ENCODE peak calls at places on chromosomes 12 and 14, in eight cellular contexts. One of them, this sample, is unnamed. For H3K4me1, the result is how much of the 10 kb centered on the place peaks cover.

GRCh38 chr12:51836012-51836832 is 12.3 kb downstream of the FIGNL2 start:
- ATAC-seq in HepG2: no peak
- ATAC-seq in lung: no peak
- ATAC-seq in lower lobe of right lung: no peak
- ATAC-seq in IMR-90: no peak
- ATAC-seq in right cardiac atrium: no peak
- ATAC-seq in CD8-positive, alpha-beta T cell: no peak
- ATAC-seq in right lobe of liver: no peak
- ATAC-seq in this sample: no peak

GRCh38 chr12:121289962-121290361 is 6.5 kb downstream of the CAMKK2 start:
- ATAC-seq in HepG2: no peak
- ATAC-seq in lung: no peak
- ATAC-seq in lower lobe of right lung: no peak
- ATAC-seq in IMR-90: no peak
- ATAC-seq in right cardiac atrium: peak
- ATAC-seq in CD8-positive, alpha-beta T cell: no peak
- ATAC-seq in right lobe of liver: peak
- ATAC-seq in this sample: no peak

GRCh38 chr12:94763461-94763860 is 113.1 kb upstream of the TMCC3 start:
- ATAC-seq in HepG2: no peak
- ATAC-seq in lung: no peak
- ATAC-seq in lower lobe of right lung: no peak
- ATAC-seq in IMR-90: no peak
- ATAC-seq in right cardiac atrium: no peak
- ATAC-seq in CD8-positive, alpha-beta T cell: no peak
- ATAC-seq in right lobe of liver: no peak
- ATAC-seq in this sample: no peak

GRCh38 chr14:25394791-25395391 is 344.9 kb upstream of the STXBP6 start:
- ATAC-seq in HepG2: no peak
- ATAC-seq in lung: no peak
- ATAC-seq in lower lobe of right lung: no peak
- ATAC-seq in IMR-90: no peak
- ATAC-seq in right cardiac atrium: peak
- ATAC-seq in CD8-positive, alpha-beta T cell: no peak
- ATAC-seq in right lobe of liver: no peak
- ATAC-seq in this sample: no peak

GRCh38 chr14:94761348-94761998 is 8.4 kb downstream of the GSC start:
- ATAC-seq in HepG2: no peak
- ATAC-seq in lung: no peak
- ATAC-seq in lower lobe of right lung: no peak
- ATAC-seq in IMR-90: no peak
- ATAC-seq in right cardiac atrium: no peak
- ATAC-seq in CD8-positive, alpha-beta T cell: no peak
- ATAC-seq in right lobe of liver: no peak
- ATAC-seq in this sample: peak

GRCh38 chr14:101235042-101235871 is 326.0 kb upstream of the DIO3 start:
- ATAC-seq in HepG2: peak
- ATAC-seq in lung: peak
- ATAC-seq in lower lobe of right lung: peak
- ATAC-seq in IMR-90: peak
- ATAC-seq in right cardiac atrium: peak
- ATAC-seq in CD8-positive, alpha-beta T cell: no peak
- ATAC-seq in right lobe of liver: peak
- ATAC-seq in this sample: peak

GRCh38 chr14:75993567-75994041 is 8.0 kb downstream of the IFT43 start:
- ATAC-seq in HepG2: peak
- ATAC-seq in lung: no peak
- ATAC-seq in lower lobe of right lung: no peak
- ATAC-seq in IMR-90: no peak
- ATAC-seq in right cardiac atrium: no peak
- ATAC-seq in CD8-positive, alpha-beta T cell: no peak
- ATAC-seq in right lobe of liver: no peak
- ATAC-seq in this sample: no peak

GRCh38 chr12:916240-916639 is 33.3 kb downstream of the RAD52 start:
- ATAC-seq in HepG2: no peak
- ATAC-seq in lung: no peak
- ATAC-seq in lower lobe of right lung: no peak
- ATAC-seq in IMR-90: no peak
- ATAC-seq in right cardiac atrium: peak
- ATAC-seq in CD8-positive, alpha-beta T cell: peak
- ATAC-seq in right lobe of liver: no peak
- ATAC-seq in this sample: no peak

GRCh38 chr14:104296388-104297312 is 158.3 kb downstream of the KIF26A start:
- ATAC-seq in HepG2: no peak
- ATAC-seq in lung: no peak
- ATAC-seq in lower lobe of right lung: no peak
- ATAC-seq in IMR-90: no peak
- ATAC-seq in right cardiac atrium: peak
- ATAC-seq in CD8-positive, alpha-beta T cell: no peak
- ATAC-seq in right lobe of liver: peak
- ATAC-seq in this sample: no peak

GRCh38 chr14:68404652-68405183 is 388.1 kb downstream of the ZFP36L1 start:
- ATAC-seq in HepG2: no peak
- ATAC-seq in lung: no peak
- ATAC-seq in lower lobe of right lung: peak
- ATAC-seq in IMR-90: no peak
- ATAC-seq in right cardiac atrium: no peak
- ATAC-seq in CD8-positive, alpha-beta T cell: peak
- ATAC-seq in right lobe of liver: no peak
- ATAC-seq in this sample: no peak

GRCh38 chr12:80382254-80382653 is 61.8 kb upstream of the PTPRQ start:
- ATAC-seq in HepG2: no peak
- ATAC-seq in lung: no peak
- ATAC-seq in lower lobe of right lung: no peak
- ATAC-seq in IMR-90: no peak
- ATAC-seq in right cardiac atrium: peak
- ATAC-seq in CD8-positive, alpha-beta T cell: no peak
- ATAC-seq in right lobe of liver: no peak
- ATAC-seq in this sample: no peak

GRCh38 chr14:42299692-42300091 is 693.0 kb downstream of the LRFN5 start:
- ATAC-seq in HepG2: no peak
- ATAC-seq in lung: no peak
- ATAC-seq in lower lobe of right lung: no peak
- ATAC-seq in IMR-90: no peak
- ATAC-seq in right cardiac atrium: no peak
- ATAC-seq in CD8-positive, alpha-beta T cell: no peak
- ATAC-seq in right lobe of liver: no peak
- ATAC-seq in this sample: no peak

GRCh38 chr14:82113710-82114109 is 580.1 kb upstream of the SEL1L start:
- ATAC-seq in HepG2: no peak
- ATAC-seq in lung: no peak
- ATAC-seq in lower lobe of right lung: no peak
- ATAC-seq in IMR-90: no peak
- ATAC-seq in right cardiac atrium: no peak
- ATAC-seq in CD8-positive, alpha-beta T cell: no peak
- ATAC-seq in right lobe of liver: peak
- ATAC-seq in this sample: no peak

GRCh38 chr12:24226745-24227350 is 277.4 kb upstream of the SOX5 start:
- ATAC-seq in HepG2: no peak
- ATAC-seq in lung: peak
- ATAC-seq in lower lobe of right lung: peak
- ATAC-seq in IMR-90: peak
- ATAC-seq in right cardiac atrium: peak
- ATAC-seq in CD8-positive, alpha-beta T cell: no peak
- ATAC-seq in right lobe of liver: peak
- ATAC-seq in this sample: peak

GRCh38 chr14:100165825-100166520 is 6.5 kb upstream of the DEGS2 start:
- ATAC-seq in HepG2: peak
- ATAC-seq in lung: no peak
- ATAC-seq in lower lobe of right lung: peak
- ATAC-seq in IMR-90: no peak
- ATAC-seq in right cardiac atrium: peak
- ATAC-seq in CD8-positive, alpha-beta T cell: peak
- ATAC-seq in right lobe of liver: no peak
- ATAC-seq in this sample: peak

GRCh38 chr12:104605685-104606084 is 148.9 kb downstream of the CHST11 start:
- ATAC-seq in HepG2: no peak
- ATAC-seq in lung: peak
- ATAC-seq in lower lobe of right lung: peak
- ATAC-seq in IMR-90: no peak
- ATAC-seq in right cardiac atrium: peak
- ATAC-seq in CD8-positive, alpha-beta T cell: no peak
- ATAC-seq in right lobe of liver: peak
- ATAC-seq in this sample: peak

GRCh38 chr14:101478096-101478495 is 83.2 kb upstream of the DIO3 start:
- ATAC-seq in HepG2: no peak
- ATAC-seq in lung: no peak
- ATAC-seq in lower lobe of right lung: no peak
- ATAC-seq in IMR-90: no peak
- ATAC-seq in right cardiac atrium: no peak
- ATAC-seq in CD8-positive, alpha-beta T cell: no peak
- ATAC-seq in right lobe of liver: peak
- ATAC-seq in this sample: no peak

GRCh38 chr12:54369597-54370217 is 5.4 kb upstream of the GPR84 start:
- ATAC-seq in HepG2: no peak
- ATAC-seq in lung: no peak
- ATAC-seq in lower lobe of right lung: peak
- ATAC-seq in IMR-90: no peak
- ATAC-seq in right cardiac atrium: peak
- ATAC-seq in CD8-positive, alpha-beta T cell: no peak
- ATAC-seq in right lobe of liver: no peak
- ATAC-seq in this sample: no peak

GRCh38 chr12:10361084-10361483 is 28.8 kb downstream of the KLRK1 start:
- ATAC-seq in HepG2: no peak
- ATAC-seq in lung: no peak
- ATAC-seq in lower lobe of right lung: peak
- ATAC-seq in IMR-90: no peak
- ATAC-seq in right cardiac atrium: no peak
- ATAC-seq in CD8-positive, alpha-beta T cell: no peak
- ATAC-seq in right lobe of liver: no peak
- ATAC-seq in this sample: no peak
- H3K27ac ChIP-seq in HepG2: no peak
- H3K27ac ChIP-seq in lung: no peak
- H3K27ac ChIP-seq in lower lobe of right lung: no peak
- H3K27ac ChIP-seq in IMR-90: no peak
- H3K27ac ChIP-seq in right cardiac atrium: peak
- H3K27ac ChIP-seq in CD8-positive, alpha-beta T cell: no peak
- H3K27ac ChIP-seq in right lobe of liver: no peak
- H3K27ac ChIP-seq in this sample: no peak

DNA sequence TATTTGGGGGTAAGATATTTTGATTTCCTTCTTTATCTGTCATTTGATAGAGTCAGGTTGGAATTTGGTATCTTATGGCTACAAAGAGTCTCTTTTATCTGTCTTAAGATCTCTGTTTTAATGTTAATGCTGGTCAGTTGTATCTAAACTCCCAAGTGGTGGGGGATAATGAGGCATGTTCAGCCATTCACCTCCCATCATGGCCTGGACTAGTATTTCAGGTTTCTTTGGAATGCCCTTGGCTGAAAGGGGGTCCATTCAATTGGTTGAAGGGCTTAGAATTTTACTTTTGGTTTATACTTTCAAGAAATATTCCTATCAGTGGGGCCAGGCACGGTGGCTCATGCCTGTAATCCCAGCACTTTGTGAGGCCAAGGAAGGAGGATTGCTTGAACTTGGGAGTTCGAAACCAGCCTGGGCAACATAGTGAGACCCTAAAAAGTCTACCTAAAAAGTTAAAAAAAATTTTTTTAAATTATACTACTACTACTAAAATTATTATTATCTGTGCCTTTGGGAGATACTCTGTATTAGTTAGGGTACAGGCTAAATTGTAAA is 4.7 kb downstream of the DGLUCY start:
- ATAC-seq in HepG2: no peak
- ATAC-seq in lung: no peak
- ATAC-seq in lower lobe of right lung: no peak
- ATAC-seq in IMR-90: no peak
- ATAC-seq in right cardiac atrium: no peak
- ATAC-seq in CD8-positive, alpha-beta T cell: no peak
- ATAC-seq in right lobe of liver: no peak
- ATAC-seq in this sample: no peak
- H3K4me1 ChIP-seq in HepG2: under half
- H3K4me1 ChIP-seq in lung: under half
- H3K4me1 ChIP-seq in lower lobe of right lung: under half
- H3K4me1 ChIP-seq in IMR-90: under half
- H3K4me1 ChIP-seq in right cardiac atrium: under half
- H3K4me1 ChIP-seq in CD8-positive, alpha-beta T cell: half or more
- H3K4me1 ChIP-seq in right lobe of liver: under half
- H3K4me1 ChIP-seq in this sample: under half

GRCh38 chr14:54565236-54566151 is 1.4 kb upstream of the SAMD4A start:
- ATAC-seq in HepG2: peak
- ATAC-seq in lung: peak
- ATAC-seq in lower lobe of right lung: peak
- ATAC-seq in IMR-90: peak
- ATAC-seq in right cardiac atrium: peak
- ATAC-seq in CD8-positive, alpha-beta T cell: peak
- ATAC-seq in right lobe of liver: peak
- ATAC-seq in this sample: peak

GRCh38 chr14:54567634-54568561 is 970 bp downstream of the SAMD4A start:
- ATAC-seq in HepG2: peak
- ATAC-seq in lung: no peak
- ATAC-seq in lower lobe of right lung: peak
- ATAC-seq in IMR-90: no peak
- ATAC-seq in right cardiac atrium: peak
- ATAC-seq in CD8-positive, alpha-beta T cell: peak
- ATAC-seq in right lobe of liver: peak
- ATAC-seq in this sample: no peak

GRCh38 chr14:54566152-54566409 is 847 bp upstream of the SAMD4A start:
- ATAC-seq in HepG2: no peak
- ATAC-seq in lung: no peak
- ATAC-seq in lower lobe of right lung: no peak
- ATAC-seq in IMR-90: no peak
- ATAC-seq in right cardiac atrium: no peak
- ATAC-seq in CD8-positive, alpha-beta T cell: no peak
- ATAC-seq in right lobe of liver: no peak
- ATAC-seq in this sample: no peak

GRCh38 chr14:54566410-54567223 is at the start of gene SAMD4A:
- ATAC-seq in HepG2: peak
- ATAC-seq in lung: peak
- ATAC-seq in lower lobe of right lung: peak
- ATAC-seq in IMR-90: peak
- ATAC-seq in right cardiac atrium: peak
- ATAC-seq in CD8-positive, alpha-beta T cell: peak
- ATAC-seq in right lobe of liver: peak
- ATAC-seq in this sample: peak

DNA sequence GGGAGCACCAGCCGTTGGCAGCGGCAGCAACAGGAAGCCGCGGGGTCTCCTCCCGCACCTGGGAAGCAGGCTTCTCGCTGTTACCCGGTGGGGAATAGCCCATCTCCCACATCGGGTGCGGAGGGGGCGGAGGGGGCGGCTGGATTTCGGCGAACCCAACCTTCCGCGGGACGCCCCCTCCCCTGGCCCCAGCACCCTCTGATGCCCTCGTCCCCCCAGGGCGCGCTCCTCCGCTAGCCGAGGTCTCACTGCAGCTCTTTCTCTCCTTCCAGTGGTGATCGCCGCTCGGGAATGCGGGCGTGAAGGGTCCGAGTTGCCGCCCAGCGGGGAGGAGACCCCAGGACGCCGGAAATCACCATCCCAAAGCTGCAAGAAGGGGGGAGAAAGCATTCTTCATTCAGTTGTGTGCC is 301 bp downstream of the SAMD4A start:
- ATAC-seq in HepG2: peak
- ATAC-seq in lung: no peak
- ATAC-seq in lower lobe of right lung: no peak
- ATAC-seq in IMR-90: no peak
- ATAC-seq in right cardiac atrium: no peak
- ATAC-seq in CD8-positive, alpha-beta T cell: no peak
- ATAC-seq in right lobe of liver: peak
- ATAC-seq in this sample: no peak
- H3K27ac ChIP-seq in HepG2: peak
- H3K27ac ChIP-seq in lung: peak
- H3K27ac ChIP-seq in lower lobe of right lung: peak
- H3K27ac ChIP-seq in IMR-90: peak
- H3K27ac ChIP-seq in right cardiac atrium: peak
- H3K27ac ChIP-seq in CD8-positive, alpha-beta T cell: no peak
- H3K27ac ChIP-seq in right lobe of liver: peak
- H3K27ac ChIP-seq in this sample: peak

GRCh38 chr14:73741876-73742519 is 27.8 kb upstream of the PNMA1 start:
- ATAC-seq in HepG2: peak
- ATAC-seq in lung: no peak
- ATAC-seq in lower lobe of right lung: no peak
- ATAC-seq in IMR-90: peak
- ATAC-seq in right cardiac atrium: peak
- ATAC-seq in CD8-positive, alpha-beta T cell: peak
- ATAC-seq in right lobe of liver: no peak
- ATAC-seq in this sample: no peak
- H3K4me1 ChIP-seq in HepG2: half or more
- H3K4me1 ChIP-seq in lung: half or more
- H3K4me1 ChIP-seq in lower lobe of right lung: half or more
- H3K4me1 ChIP-seq in IMR-90: half or more
- H3K4me1 ChIP-seq in right cardiac atrium: half or more
- H3K4me1 ChIP-seq in CD8-positive, alpha-beta T cell: half or more
- H3K4me1 ChIP-seq in right lobe of liver: under half
- H3K4me1 ChIP-seq in this sample: under half

This sample was measured in gastroesophageal sphincter.